ENCODE peak calls at places on chromosomes 4 and X, in four cellular contexts. One of them, this sample, is unnamed.
A peak's percentile ranks its signal among the peaks of the same experiment; 100 is the strongest.

GRCh38 chr4:69823481-69824186 is 36.3 kb downstream of the SULT1E1 start:
- DNase-seq in HL-60: no peak
- DNase-seq in GM12891: no peak
- DNase-seq in GM12878: no peak
- DNase-seq in this sample: no peak

GRCh38 chr4:81807386-81807785 is 335.7 kb upstream of the RASGEF1B start:
- DNase-seq in HL-60: no peak
- DNase-seq in GM12891: no peak
- DNase-seq in GM12878: no peak
- DNase-seq in this sample: no peak

GRCh38 chr4:108586778-108587177 is 33.6 kb upstream of the RPL34 start:
- DNase-seq in HL-60: no peak
- DNase-seq in GM12891: no peak
- DNase-seq in GM12878: no peak
- DNase-seq in this sample: no peak

GRCh38 chrX:119004920-119005524 is 30.6 kb downstream of the LONRF3 start:
- DNase-seq in HL-60: no peak
- DNase-seq in GM12891: peak; percentile 25
- DNase-seq in GM12878: no peak
- DNase-seq in this sample: peak; percentile 45

GRCh38 chr4:128636906-128637305 is 172.6 kb upstream of the JADE1 start:
- DNase-seq in HL-60: no peak
- DNase-seq in GM12891: no peak
- DNase-seq in GM12878: no peak
- DNase-seq in this sample: no peak

GRCh38 chrX:107654778-107655761 is 26.8 kb downstream of the PRPS1 start:
- DNase-seq in HL-60: no peak
- DNase-seq in GM12891: no peak
- DNase-seq in GM12878: no peak
- DNase-seq in this sample: peak; percentile 57

GRCh38 chr4:120659626-120660170 is 262.8 kb downstream of the PRDM5 start:
- DNase-seq in HL-60: no peak
- DNase-seq in GM12891: no peak
- DNase-seq in GM12878: no peak
- DNase-seq in this sample: no peak

GRCh38 chrX:95346854-95347253 is 1337.8 kb upstream of the DIAPH2 start:
- DNase-seq in HL-60: no peak
- DNase-seq in GM12891: no peak
- DNase-seq in GM12878: no peak
- DNase-seq in this sample: no peak

GRCh38 chr4:7295917-7296660 is 103.8 kb downstream of the SORCS2 start:
- DNase-seq in HL-60: no peak
- DNase-seq in GM12891: peak; percentile 59
- DNase-seq in GM12878: no peak
- DNase-seq in this sample: peak; percentile 44

GRCh38 chrX:112636951-112637541 is 42.7 kb downstream of the LHFPL1 start:
- DNase-seq in HL-60: no peak
- DNase-seq in GM12891: no peak
- DNase-seq in GM12878: no peak
- DNase-seq in this sample: no peak

GRCh38 chrX:15299945-15300851 is 15.2 kb downstream of the ASB11 start:
- DNase-seq in HL-60: no peak
- DNase-seq in GM12891: no peak
- DNase-seq in GM12878: no peak
- DNase-seq in this sample: peak; percentile 10

GRCh38 chrX:110563276-110563675 is 204.6 kb downstream of the RTL9 start:
- DNase-seq in HL-60: no peak
- DNase-seq in GM12891: no peak
- DNase-seq in GM12878: no peak
- DNase-seq in this sample: no peak

GRCh38 chr4:100547541-100548208 is 29.9 kb upstream of the EMCN start:
- DNase-seq in HL-60: no peak
- DNase-seq in GM12891: no peak
- DNase-seq in GM12878: no peak
- DNase-seq in this sample: no peak

GRCh38 chr4:105598787-105599186 is 46.4 kb downstream of the ARHGEF38 start:
- DNase-seq in HL-60: no peak
- DNase-seq in GM12891: no peak
- DNase-seq in GM12878: no peak
- DNase-seq in this sample: no peak

GRCh38 chr4:163180087-163180486 is 13.4 kb upstream of the NAF1 start:
- DNase-seq in HL-60: no peak
- DNase-seq in GM12891: no peak
- DNase-seq in GM12878: no peak
- DNase-seq in this sample: peak; percentile 57

GRCh38 chr4:28373601-28374000 is 1513.0 kb downstream of the STIM2 start:
- DNase-seq in HL-60: no peak
- DNase-seq in GM12891: no peak
- DNase-seq in GM12878: no peak
- DNase-seq in this sample: no peak

GRCh38 chrX:42241421-42241820 is 318.1 kb upstream of the CASK start:
- DNase-seq in HL-60: no peak
- DNase-seq in GM12891: no peak
- DNase-seq in GM12878: no peak
- DNase-seq in this sample: no peak

GRCh38 chr4:28251831-28252230 is 1391.2 kb downstream of the STIM2 start:
- DNase-seq in HL-60: no peak
- DNase-seq in GM12891: no peak
- DNase-seq in GM12878: no peak
- DNase-seq in this sample: no peak

GRCh38 chr4:100348472-100348871 is 158.2 kb upstream of the DDIT4L start:
- DNase-seq in HL-60: no peak
- DNase-seq in GM12891: no peak
- DNase-seq in GM12878: no peak
- DNase-seq in this sample: no peak

GRCh38 chr4:152342293-152342692 is 193.6 kb downstream of the FBXW7 start:
- DNase-seq in HL-60: no peak
- DNase-seq in GM12891: no peak
- DNase-seq in GM12878: no peak
- DNase-seq in this sample: no peak

GRCh38 chr4:38442073-38442788 is 221.8 kb upstream of the KLF3 start:
- DNase-seq in HL-60: no peak
- DNase-seq in GM12891: no peak
- DNase-seq in GM12878: no peak
- DNase-seq in this sample: no peak

GRCh38 chr4:187840814-187841213 is 154.8 kb upstream of the ZFP42 start:
- DNase-seq in HL-60: no peak
- DNase-seq in GM12891: no peak
- DNase-seq in GM12878: no peak
- DNase-seq in this sample: no peak

GRCh38 chrX:39755152-39756032 is 342.4 kb downstream of the BCOR start:
- DNase-seq in HL-60: no peak
- DNase-seq in GM12891: no peak
- DNase-seq in GM12878: no peak
- DNase-seq in this sample: peak; percentile 68

GRCh38 chr4:40612831-40613230 is 16.8 kb downstream of the RBM47 start:
- DNase-seq in HL-60: no peak
- DNase-seq in GM12891: no peak
- DNase-seq in GM12878: no peak
- DNase-seq in this sample: no peak

GRCh38 chrX:40155617-40156471 is 58.1 kb upstream of the BCOR start:
- DNase-seq in HL-60: no peak
- DNase-seq in GM12891: no peak
- DNase-seq in GM12878: no peak
- DNase-seq in this sample: peak; percentile 56

GRCh38 chr4:137997496-137997895 is 244.7 kb downstream of the SLC7A11 start:
- DNase-seq in HL-60: no peak
- DNase-seq in GM12891: no peak
- DNase-seq in GM12878: no peak
- DNase-seq in this sample: no peak

GRCh38 chr4:122152699-122153328 is 683 bp downstream of the BLTP1 start:
- DNase-seq in HL-60: no peak
- DNase-seq in GM12891: peak; percentile 15
- DNase-seq in GM12878: no peak
- DNase-seq in this sample: peak; percentile 15

GRCh38 chrX:145609951-145610511 is 207.6 kb upstream of the SLITRK2 start:
- DNase-seq in HL-60: no peak
- DNase-seq in GM12891: no peak
- DNase-seq in GM12878: no peak
- DNase-seq in this sample: no peak

GRCh38 chrX:97995834-97996233 is 1112.1 kb downstream of the RPA4 start:
- DNase-seq in HL-60: no peak
- DNase-seq in GM12891: no peak
- DNase-seq in GM12878: no peak
- DNase-seq in this sample: no peak

GRCh38 chr4:14894392-14895292 is 107.6 kb upstream of the CPEB2 start:
- DNase-seq in HL-60: no peak
- DNase-seq in GM12891: no peak
- DNase-seq in GM12878: no peak
- DNase-seq in this sample: no peak

GRCh38 chrX:65532016-65532415 is 2.6 kb downstream of the LAS1L start:
- DNase-seq in HL-60: no peak
- DNase-seq in GM12891: no peak
- DNase-seq in GM12878: no peak
- DNase-seq in this sample: no peak

GRCh38 chr4:21476753-21477152 is 471.8 kb downstream of the KCNIP4 start:
- DNase-seq in HL-60: no peak
- DNase-seq in GM12891: no peak
- DNase-seq in GM12878: no peak
- DNase-seq in this sample: no peak

DNA sequence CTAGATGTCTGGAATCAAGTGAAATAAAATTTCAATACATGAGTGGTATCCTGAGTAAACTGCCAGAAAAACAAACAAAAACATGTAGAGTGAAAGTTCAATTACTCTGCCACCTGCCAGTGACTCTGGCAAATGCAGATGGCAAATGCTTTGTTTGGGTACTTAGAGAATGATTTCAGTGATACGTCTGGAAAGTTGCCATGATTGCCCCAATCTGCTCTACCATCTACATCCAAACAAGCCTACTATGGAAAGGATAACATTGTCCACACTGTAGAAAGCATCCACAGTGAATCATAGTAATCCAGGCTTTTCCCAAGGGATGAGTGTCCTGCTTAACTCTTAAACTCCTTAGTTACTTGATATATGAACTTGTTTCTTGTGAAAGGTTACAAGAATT is 3.4 kb downstream of the SPATA4 start:
- DNase-seq in HL-60: no peak
- DNase-seq in GM12891: no peak
- DNase-seq in GM12878: no peak
- DNase-seq in this sample: no peak
- TF ChIP-seq SPI1 in HL-60: no peak
- TF ChIP-seq SPI1 in GM12891: no peak
- TF ChIP-seq SPI1 in GM12878: no peak
- TF ChIP-seq SPI1 in this sample: no peak

GRCh38 chr4:132333723-132334045 is 815.4 kb upstream of the PCDH10 start:
- DNase-seq in HL-60: no peak
- DNase-seq in GM12891: no peak
- DNase-seq in GM12878: no peak
- DNase-seq in this sample: no peak

GRCh38 chr4:132328761-132329160 is 820.3 kb upstream of the PCDH10 start:
- DNase-seq in HL-60: no peak
- DNase-seq in GM12891: no peak
- DNase-seq in GM12878: no peak
- DNase-seq in this sample: no peak

GRCh38 chr4:132330994-132331393 is 818.1 kb upstream of the PCDH10 start:
- DNase-seq in HL-60: no peak
- DNase-seq in GM12891: no peak
- DNase-seq in GM12878: no peak
- DNase-seq in this sample: no peak

GRCh38 chr4:132332932-132333722 is 816.0 kb upstream of the PCDH10 start:
- DNase-seq in HL-60: no peak
- DNase-seq in GM12891: no peak
- DNase-seq in GM12878: no peak
- DNase-seq in this sample: peak; percentile 3

DNA sequence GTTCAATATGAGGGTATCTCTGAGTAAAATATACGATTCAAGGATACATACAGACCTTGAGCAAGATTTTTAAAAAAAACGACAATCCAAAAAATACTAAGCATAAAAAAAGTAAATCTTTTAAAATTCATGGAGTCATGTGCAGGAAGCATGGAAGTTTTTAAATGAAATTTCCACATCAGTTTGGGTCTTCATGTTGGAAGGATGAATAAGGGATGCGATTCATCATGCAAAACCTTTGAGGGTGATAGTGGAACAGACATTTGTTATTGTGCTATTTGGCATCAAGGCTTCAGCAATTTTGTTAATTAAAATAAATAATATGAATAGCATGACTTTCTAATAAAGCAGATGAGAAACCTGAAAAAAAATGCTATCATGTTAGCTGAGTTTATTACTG is 815.0 kb upstream of the PCDH10 start:
- DNase-seq in HL-60: no peak
- DNase-seq in GM12891: no peak
- DNase-seq in GM12878: no peak
- DNase-seq in this sample: no peak
- TF ChIP-seq SPI1 in HL-60: no peak
- TF ChIP-seq SPI1 in GM12891: no peak
- TF ChIP-seq SPI1 in GM12878: no peak
- TF ChIP-seq SPI1 in this sample: no peak

DNA sequence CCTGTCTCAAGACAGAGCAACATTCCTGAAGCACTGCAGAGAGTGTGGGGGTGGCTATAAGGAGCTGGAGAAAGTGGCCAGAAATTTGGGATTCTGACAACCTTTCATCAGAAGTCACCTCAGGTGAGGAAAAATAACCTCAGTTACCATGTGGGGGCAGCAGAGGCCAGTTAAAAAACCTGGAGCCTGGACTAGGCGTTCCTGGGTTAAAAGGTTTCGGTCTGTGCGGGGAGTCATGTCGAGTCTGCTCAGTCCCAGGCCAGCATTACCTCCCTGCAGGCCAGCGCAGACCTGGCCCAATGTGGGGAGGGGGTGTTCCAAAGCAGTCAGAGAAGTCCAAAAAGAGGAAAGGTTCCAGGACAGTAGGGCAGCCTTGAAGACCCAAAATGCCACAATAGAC is 10.9 kb upstream of the NALF2 start:
- DNase-seq in HL-60: no peak
- DNase-seq in GM12891: no peak
- DNase-seq in GM12878: no peak
- DNase-seq in this sample: peak; percentile 44
- TF ChIP-seq SPI1 in HL-60: no peak
- TF ChIP-seq SPI1 in GM12891: no peak
- TF ChIP-seq SPI1 in GM12878: no peak
- TF ChIP-seq SPI1 in this sample: no peak

GRCh38 chr4:143273170-143273917 is 63.3 kb upstream of the GAB1 start:
- DNase-seq in HL-60: no peak
- DNase-seq in GM12891: no peak
- DNase-seq in GM12878: no peak
- DNase-seq in this sample: no peak
- TF ChIP-seq SPI1 in HL-60: no peak
- TF ChIP-seq SPI1 in GM12891: no peak
- TF ChIP-seq SPI1 in GM12878: no peak
- TF ChIP-seq SPI1 in this sample: no peak